ENCODE peak calls at places on chromosomes 5 and 9, in six cellular contexts. One of them, this sample, is unnamed.

GRCh38 chr5:141430332-141431113 is at the start of gene PCDHGA12:
- DNase-seq in Panc1: no peak
- DNase-seq in dorsolateral prefrontal cortex: no peak
- DNase-seq in endodermal cell: no peak
- DNase-seq in NB4: peak
- DNase-seq in BJ: no peak
- DNase-seq in this sample: peak

GRCh38 chr5:59483971-59484472 is 409.5 kb downstream of the PDE4D start:
- DNase-seq in endodermal cell: no peak
- DNase-seq in Panc1: no peak
- DNase-seq in dorsolateral prefrontal cortex: no peak
- DNase-seq in BJ: no peak
- DNase-seq in NB4: no peak
- DNase-seq in this sample: peak

GRCh38 chr5:91898865-91899264 is 515.7 kb upstream of the ARRDC3 start:
- DNase-seq in dorsolateral prefrontal cortex: no peak
- DNase-seq in BJ: no peak
- DNase-seq in Panc1: no peak
- DNase-seq in endodermal cell: no peak
- DNase-seq in NB4: no peak
- DNase-seq in this sample: no peak

GRCh38 chr5:141915881-141916336 is 7.8 kb upstream of the DELE1 start:
- DNase-seq in BJ: no peak
- DNase-seq in Panc1: no peak
- DNase-seq in endodermal cell: peak
- DNase-seq in dorsolateral prefrontal cortex: no peak
- DNase-seq in NB4: no peak
- DNase-seq in this sample: no peak

GRCh38 chr5:15073453-15073852 is 201.9 kb upstream of the ANKH start:
- DNase-seq in dorsolateral prefrontal cortex: no peak
- DNase-seq in Panc1: no peak
- DNase-seq in BJ: no peak
- DNase-seq in NB4: no peak
- DNase-seq in endodermal cell: no peak
- DNase-seq in this sample: no peak

GRCh38 chr5:169637085-169637855 is at the start of gene DOCK2:
- DNase-seq in BJ: no peak
- DNase-seq in NB4: peak
- DNase-seq in dorsolateral prefrontal cortex: peak
- DNase-seq in Panc1: no peak
- DNase-seq in endodermal cell: peak
- DNase-seq in this sample: no peak

GRCh38 chr9:69999331-69999730 is 44.3 kb upstream of the MAMDC2 start:
- DNase-seq in Panc1: no peak
- DNase-seq in BJ: no peak
- DNase-seq in dorsolateral prefrontal cortex: no peak
- DNase-seq in NB4: no peak
- DNase-seq in endodermal cell: no peak
- DNase-seq in this sample: no peak

GRCh38 chr5:75885849-75886596 is 168.8 kb upstream of the POC5 start:
- DNase-seq in dorsolateral prefrontal cortex: no peak
- DNase-seq in NB4: peak
- DNase-seq in Panc1: no peak
- DNase-seq in BJ: no peak
- DNase-seq in endodermal cell: peak
- DNase-seq in this sample: no peak

GRCh38 chr5:143871672-143872071 is 59.7 kb downstream of the HMHB1 start:
- DNase-seq in BJ: no peak
- DNase-seq in endodermal cell: no peak
- DNase-seq in dorsolateral prefrontal cortex: no peak
- DNase-seq in NB4: no peak
- DNase-seq in Panc1: no peak
- DNase-seq in this sample: no peak

GRCh38 chr5:8386889-8387288 is 517.9 kb downstream of the MTRR start:
- DNase-seq in NB4: no peak
- DNase-seq in BJ: no peak
- DNase-seq in dorsolateral prefrontal cortex: no peak
- DNase-seq in endodermal cell: no peak
- DNase-seq in Panc1: no peak
- DNase-seq in this sample: no peak

GRCh38 chr9:83583151-83584014 is 39.6 kb upstream of the IDNK start:
- DNase-seq in dorsolateral prefrontal cortex: no peak
- DNase-seq in NB4: peak
- DNase-seq in endodermal cell: peak
- DNase-seq in BJ: peak
- DNase-seq in Panc1: peak
- DNase-seq in this sample: peak

GRCh38 chr5:129960831-129961230 is 56.6 kb downstream of the CHSY3 start:
- DNase-seq in NB4: no peak
- DNase-seq in Panc1: no peak
- DNase-seq in endodermal cell: no peak
- DNase-seq in dorsolateral prefrontal cortex: no peak
- DNase-seq in BJ: no peak
- DNase-seq in this sample: no peak

GRCh38 chr5:157612071-157612476 is 36.5 kb upstream of the ADAM19 start:
- DNase-seq in NB4: no peak
- DNase-seq in endodermal cell: no peak
- DNase-seq in dorsolateral prefrontal cortex: no peak
- DNase-seq in Panc1: no peak
- DNase-seq in BJ: no peak
- DNase-seq in this sample: no peak

GRCh38 chr5:14958196-14958595 is 86.6 kb upstream of the ANKH start:
- DNase-seq in dorsolateral prefrontal cortex: no peak
- DNase-seq in BJ: no peak
- DNase-seq in Panc1: no peak
- DNase-seq in NB4: no peak
- DNase-seq in endodermal cell: no peak
- DNase-seq in this sample: no peak

GRCh38 chr5:149917073-149917676 is 27.4 kb downstream of the PDE6A start:
- DNase-seq in NB4: no peak
- DNase-seq in Panc1: no peak
- DNase-seq in dorsolateral prefrontal cortex: no peak
- DNase-seq in endodermal cell: no peak
- DNase-seq in BJ: no peak
- DNase-seq in this sample: no peak

GRCh38 chr9:37281541-37281940 is 141.0 kb upstream of the GRHPR start:
- DNase-seq in Panc1: no peak
- DNase-seq in NB4: no peak
- DNase-seq in BJ: no peak
- DNase-seq in endodermal cell: no peak
- DNase-seq in dorsolateral prefrontal cortex: no peak
- DNase-seq in this sample: no peak

GRCh38 chr5:13660072-13660471 is 284.4 kb downstream of the DNAH5 start:
- DNase-seq in NB4: peak
- DNase-seq in dorsolateral prefrontal cortex: no peak
- DNase-seq in BJ: no peak
- DNase-seq in Panc1: no peak
- DNase-seq in endodermal cell: no peak
- DNase-seq in this sample: no peak

GRCh38 chr9:93154293-93154903 is 20.3 kb upstream of the NINJ1 start:
- DNase-seq in dorsolateral prefrontal cortex: peak
- DNase-seq in NB4: peak
- DNase-seq in BJ: no peak
- DNase-seq in endodermal cell: peak
- DNase-seq in Panc1: no peak
- DNase-seq in this sample: no peak

GRCh38 chr5:146426853-146427618 is 20.1 kb upstream of the TCERG1 start:
- DNase-seq in NB4: peak
- DNase-seq in Panc1: no peak
- DNase-seq in BJ: no peak
- DNase-seq in dorsolateral prefrontal cortex: no peak
- DNase-seq in endodermal cell: no peak
- DNase-seq in this sample: no peak

GRCh38 chr5:119386945-119387344 is 31.1 kb downstream of the TNFAIP8 start:
- DNase-seq in endodermal cell: no peak
- DNase-seq in Panc1: no peak
- DNase-seq in NB4: no peak
- DNase-seq in BJ: no peak
- DNase-seq in dorsolateral prefrontal cortex: no peak
- DNase-seq in this sample: no peak

GRCh38 chr5:32916648-32917047 is 205.5 kb downstream of the NPR3 start:
- DNase-seq in BJ: no peak
- DNase-seq in dorsolateral prefrontal cortex: no peak
- DNase-seq in Panc1: peak
- DNase-seq in NB4: peak
- DNase-seq in endodermal cell: peak
- DNase-seq in this sample: no peak

GRCh38 chr9:36170531-36170930 is 1.3 kb downstream of the CCIN start:
- DNase-seq in BJ: no peak
- DNase-seq in dorsolateral prefrontal cortex: no peak
- DNase-seq in NB4: no peak
- DNase-seq in Panc1: no peak
- DNase-seq in endodermal cell: no peak
- DNase-seq in this sample: no peak

GRCh38 chr9:76266649-76267627 is 127.3 kb downstream of the RFK start:
- DNase-seq in dorsolateral prefrontal cortex: no peak
- DNase-seq in Panc1: no peak
- DNase-seq in BJ: no peak
- DNase-seq in endodermal cell: peak
- DNase-seq in NB4: no peak
- DNase-seq in this sample: no peak

GRCh38 chr5:109340351-109340750 is 69.4 kb downstream of the PJA2 start:
- DNase-seq in Panc1: no peak
- DNase-seq in BJ: no peak
- DNase-seq in endodermal cell: no peak
- DNase-seq in NB4: no peak
- DNase-seq in dorsolateral prefrontal cortex: no peak
- DNase-seq in this sample: no peak

GRCh38 chr5:122153230-122153629 is 23.9 kb downstream of the ZNF474 start:
- DNase-seq in Panc1: no peak
- DNase-seq in dorsolateral prefrontal cortex: no peak
- DNase-seq in endodermal cell: no peak
- DNase-seq in BJ: peak
- DNase-seq in NB4: no peak
- DNase-seq in this sample: no peak

GRCh38 chr9:82532504-82532903 is 530.4 kb downstream of the RASEF start:
- DNase-seq in BJ: no peak
- DNase-seq in endodermal cell: no peak
- DNase-seq in dorsolateral prefrontal cortex: no peak
- DNase-seq in NB4: peak
- DNase-seq in Panc1: no peak
- DNase-seq in this sample: no peak

GRCh38 chr9:133199648-133200321 is 9.3 kb downstream of the OBP2B start:
- DNase-seq in NB4: peak
- DNase-seq in dorsolateral prefrontal cortex: peak
- DNase-seq in Panc1: no peak
- DNase-seq in BJ: no peak
- DNase-seq in endodermal cell: peak
- DNase-seq in this sample: no peak

GRCh38 chr9:108182950-108183381 is 672.8 kb downstream of the ACTL7B start:
- DNase-seq in NB4: peak
- DNase-seq in dorsolateral prefrontal cortex: no peak
- DNase-seq in BJ: no peak
- DNase-seq in Panc1: no peak
- DNase-seq in endodermal cell: no peak
- DNase-seq in this sample: no peak

GRCh38 chr9:3001311-3001710 is 157.4 kb upstream of the PUM3 start:
- DNase-seq in endodermal cell: no peak
- DNase-seq in NB4: no peak
- DNase-seq in dorsolateral prefrontal cortex: no peak
- DNase-seq in BJ: no peak
- DNase-seq in Panc1: no peak
- DNase-seq in this sample: no peak
- TF ChIP-seq CTCF in endodermal cell: no peak
- TF ChIP-seq CTCF in NB4: no peak
- TF ChIP-seq CTCF in dorsolateral prefrontal cortex: no peak
- TF ChIP-seq CTCF in BJ: no peak
- TF ChIP-seq CTCF in Panc1: no peak
- TF ChIP-seq CTCF in this sample: no peak

DNA sequence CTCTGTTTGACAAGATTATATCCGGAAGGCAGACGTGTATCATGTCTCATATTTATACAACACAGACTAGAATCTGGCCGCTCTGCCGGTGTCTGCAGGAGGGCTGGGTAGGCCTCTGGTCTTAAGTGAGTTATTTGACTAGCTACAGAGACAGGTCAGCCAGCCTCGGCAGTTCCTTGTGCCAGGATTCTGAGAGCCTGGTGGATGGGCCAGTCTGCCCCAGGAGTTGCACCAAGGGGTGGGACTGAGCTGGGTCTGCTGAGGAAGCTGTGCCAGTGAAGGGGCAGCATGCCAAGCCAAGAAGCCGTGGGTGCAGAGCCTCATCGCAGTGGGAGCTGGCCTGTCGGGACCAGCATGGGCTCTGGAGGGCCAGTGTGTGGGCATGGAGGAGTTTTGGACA is 7.1 kb downstream of the SNX18 start:
- DNase-seq in BJ: no peak
- DNase-seq in dorsolateral prefrontal cortex: no peak
- DNase-seq in NB4: no peak
- DNase-seq in Panc1: no peak
- DNase-seq in endodermal cell: no peak
- DNase-seq in this sample: no peak
- H3K4me3 ChIP-seq in BJ: no peak
- H3K4me3 ChIP-seq in dorsolateral prefrontal cortex: no peak
- H3K4me3 ChIP-seq in NB4: peak
- H3K4me3 ChIP-seq in Panc1: no peak
- H3K4me3 ChIP-seq in endodermal cell: no peak
- H3K4me3 ChIP-seq in this sample: no peak

GRCh38 chr5:131373265-131373664 is 109.4 kb downstream of the CDC42SE2 start:
- DNase-seq in dorsolateral prefrontal cortex: no peak
- DNase-seq in Panc1: no peak
- DNase-seq in endodermal cell: no peak
- DNase-seq in NB4: no peak
- DNase-seq in BJ: no peak
- DNase-seq in this sample: no peak
- TF ChIP-seq CTCF in dorsolateral prefrontal cortex: no peak
- TF ChIP-seq CTCF in Panc1: no peak
- TF ChIP-seq CTCF in endodermal cell: no peak
- TF ChIP-seq CTCF in NB4: no peak
- TF ChIP-seq CTCF in BJ: no peak
- TF ChIP-seq CTCF in this sample: no peak

DNA sequence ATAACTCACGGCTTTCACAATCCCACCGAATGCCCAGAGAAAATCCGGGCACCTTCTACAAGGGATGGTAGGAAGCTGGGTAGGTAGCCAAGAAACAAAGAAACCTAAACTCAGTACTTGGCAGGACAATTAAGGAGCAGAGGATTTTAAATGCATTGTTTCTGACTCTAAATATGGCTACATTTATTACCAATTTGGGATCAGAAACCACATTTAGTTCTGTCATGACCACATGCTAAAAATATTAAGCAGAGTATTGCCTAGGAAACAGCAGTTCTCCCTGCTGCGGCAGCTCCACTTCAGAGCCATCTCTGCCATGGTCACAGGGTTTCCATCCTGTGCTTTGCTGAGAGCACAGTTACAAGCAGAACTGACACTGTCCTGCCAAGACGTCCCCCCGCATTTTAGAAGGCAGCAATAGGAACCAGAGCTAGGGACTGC is 57.5 kb downstream of the SIL1 start:
- DNase-seq in NB4: peak
- DNase-seq in dorsolateral prefrontal cortex: peak
- DNase-seq in BJ: peak
- DNase-seq in endodermal cell: no peak
- DNase-seq in Panc1: no peak
- DNase-seq in this sample: no peak
- H3K4me3 ChIP-seq in NB4: no peak
- H3K4me3 ChIP-seq in dorsolateral prefrontal cortex: no peak
- H3K4me3 ChIP-seq in BJ: no peak
- H3K4me3 ChIP-seq in endodermal cell: no peak
- H3K4me3 ChIP-seq in Panc1: no peak
- H3K4me3 ChIP-seq in this sample: no peak

This sample was measured in HFF-Myc.